ENCODE peak calls at places on chromosomes 2 and 18, in six cellular contexts. H is IMR-90; O is heart left ventricle; L is choroid plexus epithelial cell; T is fibroblast of mammary gland; C is CD8-positive, alpha-beta T cell. Y is an unnamed sample.

GRCh38 chr2:187593697-187594096 is 39.5 kb upstream of the TFPI start:
- DNase-seq in H (peak; percentile 64), O (no peak), L (peak; percentile 50), T (no peak), C (no peak), Y (no peak)

GRCh38 chr2:236600892-236601291 is 31.3 kb downstream of the ACKR3 start:
- DNase-seq in H (no peak), O (no peak), L (no peak), T (no peak), C (no peak), Y (no peak)

GRCh38 chr18:3810271-3810670 is 360.3 kb downstream of the TGIF1 start:
- DNase-seq in H (no peak), O (no peak), L (no peak), T (peak; percentile 36), C (no peak), Y (no peak)

GRCh38 chr18:32386466-32386865 is 84.2 kb downstream of the GAREM1 start:
- DNase-seq in H (no peak), O (no peak), L (no peak), T (no peak), C (no peak), Y (no peak)

GRCh38 chr2:18926633-18927524 is 337.5 kb upstream of the NT5C1B start:
- DNase-seq in H (no peak), O (no peak), L (no peak), T (peak; percentile 23), C (no peak), Y (no peak)

GRCh38 chr2:172864182-172864581 is 128.5 kb downstream of the RAPGEF4 start:
- DNase-seq in H (peak; percentile 51), O (peak; percentile 60), L (peak; percentile 76), T (peak; percentile 41), C (no peak), Y (no peak)

GRCh38 chr18:10533111-10533510 is 7.3 kb downstream of the NAPG start:
- DNase-seq in H (no peak), O (no peak), L (no peak), T (no peak), C (no peak), Y (no peak)

GRCh38 chr2:620456-621302 is 56.5 kb downstream of the TMEM18 start:
- DNase-seq in H (no peak), O (no peak), L (no peak), T (no peak), C (no peak), Y (no peak)

GRCh38 chr2:127422631-127423475 is 4.6 kb downstream of the PROC start:
- DNase-seq in H (no peak), O (no peak), L (no peak), T (no peak), C (peak; percentile 29), Y (no peak)

GRCh38 chr2:157107877-157108276 is 149.6 kb upstream of the GALNT5 start:
- DNase-seq in H (peak; percentile 66), O (no peak), L (peak; percentile 86), T (peak; percentile 59), C (no peak), Y (peak; percentile 23)

GRCh38 chr2:74328074-74328473 is 15.1 kb downstream of the SLC4A5 start:
- DNase-seq in H (no peak), O (no peak), L (no peak), T (no peak), C (no peak), Y (no peak)

GRCh38 chr2:24513672-24514071 is 22.6 kb downstream of the NCOA1 start:
- DNase-seq in H (no peak), O (no peak), L (peak; percentile 16), T (peak; percentile 14), C (no peak), Y (no peak)

GRCh38 chr2:121976912-121977311 is 221.5 kb downstream of the TSN start:
- DNase-seq in H (no peak), O (no peak), L (no peak), T (no peak), C (no peak), Y (no peak)

GRCh38 chr2:133424876-133425275 is 143.4 kb downstream of the NCKAP5 start:
- DNase-seq in H (peak; percentile 62), O (no peak), L (no peak), T (no peak), C (no peak), Y (peak; percentile 68)

GRCh38 chr18:50644807-50645206 is 84.9 kb downstream of the MAPK4 start:
- DNase-seq in H (no peak), O (no peak), L (peak; percentile 34), T (no peak), C (no peak), Y (no peak)

GRCh38 chr2:157874278-157874825 is 1.8 kb downstream of the ACVR1 start:
- DNase-seq in H (no peak), O (peak; percentile 53), L (no peak), T (no peak), C (no peak), Y (no peak)

GRCh38 chr2:88606371-88607030 is 20.8 kb downstream of the EIF2AK3 start:
- DNase-seq in H (no peak), O (no peak), L (no peak), T (no peak), C (no peak), Y (no peak)

GRCh38 chr18:58590231-58590630 is 38.7 kb downstream of the ALPK2 start:
- DNase-seq in H (peak; percentile 88), O (no peak), L (peak; percentile 95), T (peak; percentile 71), C (no peak), Y (no peak)

GRCh38 chr2:20551231-20551944 is 99.5 kb downstream of the HS1BP3 start:
- DNase-seq in H (no peak), O (peak; percentile 70), L (no peak), T (no peak), C (no peak), Y (no peak)

GRCh38 chr2:223941579-223942277 is 3.4 kb downstream of the WDFY1 start:
- DNase-seq in H (peak; percentile 83), O (no peak), L (peak; percentile 91), T (peak; percentile 88), C (peak; percentile 63), Y (no peak)

GRCh38 chr18:50373531-50373930 is 1.3 kb upstream of the SKA1 start:
- DNase-seq in H (no peak), O (no peak), L (no peak), T (no peak), C (no peak), Y (no peak)

DNA sequence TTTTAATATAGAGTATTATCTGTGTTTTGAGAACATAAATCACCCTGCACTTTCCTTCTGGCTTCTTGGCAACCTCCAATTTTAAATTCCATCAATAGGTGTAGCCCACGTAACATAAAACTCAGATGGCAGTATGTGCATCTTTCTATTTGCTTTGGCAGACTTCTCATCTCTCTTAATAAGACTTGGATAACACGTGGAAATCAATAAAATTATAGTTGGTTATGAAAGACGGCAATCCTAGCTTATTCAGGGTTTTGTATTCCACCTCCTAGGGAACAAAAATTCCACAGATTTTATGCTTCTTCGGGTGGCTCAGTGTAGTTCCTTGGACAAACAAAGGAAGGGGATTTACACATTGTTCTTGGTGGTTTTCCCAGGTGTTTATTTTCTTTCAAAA is 299.3 kb downstream of the RND3 start:
- DNase-seq in H (no peak), O (no peak), L (peak; percentile 41), T (peak; percentile 56), C (no peak), Y (no peak)
- TF ChIP-seq CTCF in H (no peak), O (no peak), L (no peak), T (no peak), C (no peak), Y (no peak)

GRCh38 chr2:42198466-42198865 is 29.3 kb downstream of the EML4 start:
- DNase-seq in H (no peak), O (no peak), L (no peak), T (no peak), C (no peak), Y (no peak)

GRCh38 chr2:42197792-42198191 is 28.6 kb downstream of the EML4 start:
- DNase-seq in H (no peak), O (no peak), L (no peak), T (no peak), C (no peak), Y (no peak)

GRCh38 chr2:42195559-42195958 is 26.4 kb downstream of the EML4 start:
- DNase-seq in H (peak; percentile 86), O (no peak), L (peak; percentile 72), T (peak; percentile 76), C (no peak), Y (peak; percentile 78)

GRCh38 chr2:42196070-42196402 is 26.9 kb downstream of the EML4 start:
- DNase-seq in H (no peak), O (no peak), L (no peak), T (no peak), C (no peak), Y (no peak)

DNA sequence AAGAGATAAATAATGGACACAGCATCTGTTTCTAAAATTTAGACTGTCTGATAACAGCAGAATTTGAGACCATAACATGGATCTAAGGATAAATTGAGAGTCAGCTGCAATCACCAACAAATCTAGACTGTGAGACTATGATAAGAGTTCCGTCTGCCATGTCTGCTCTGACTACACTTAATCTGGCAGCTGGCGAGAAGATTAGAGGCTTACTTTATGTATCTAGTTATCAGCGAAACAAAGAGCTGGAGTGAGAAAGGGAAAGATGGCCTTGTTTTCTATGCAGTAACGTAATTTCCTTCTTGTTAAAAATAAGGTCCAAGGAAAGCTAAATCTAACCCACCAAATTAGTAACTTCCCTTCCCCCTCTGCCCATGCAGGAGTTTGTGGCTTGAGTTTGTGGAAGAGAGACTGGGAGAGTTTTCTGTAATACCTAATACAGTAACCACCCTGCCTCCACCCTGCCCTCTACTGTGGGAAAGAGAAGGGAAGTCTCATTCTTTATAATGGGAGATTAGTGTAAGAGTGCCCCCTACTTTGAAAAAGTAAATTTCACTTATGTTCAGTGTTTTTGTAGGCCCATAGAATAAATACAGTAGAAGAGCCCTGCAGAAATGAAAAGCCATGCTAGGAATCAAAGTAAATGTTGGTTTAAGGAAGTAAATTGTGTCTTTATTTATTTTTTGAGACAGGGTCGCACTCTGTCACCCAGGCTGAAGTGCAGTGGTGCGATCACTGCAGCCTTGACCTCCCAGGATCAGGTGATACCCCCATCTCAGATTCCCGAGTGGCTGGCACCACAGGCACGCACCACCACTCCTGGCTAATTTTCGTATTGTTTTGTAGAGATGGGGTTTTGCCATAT is 27.5 kb downstream of the EML4 start:
- DNase-seq in H (peak; percentile 58), O (peak; percentile 41), L (peak; percentile 82), T (peak; percentile 50), C (peak; percentile 50), Y (no peak)
- H3K4me3 ChIP-seq in H (no peak overlapping the region), O (no peak overlapping the region), L (no peak overlapping the region), T (no peak overlapping the region), C (no peak overlapping the region), Y (no peak overlapping the region)

DNA sequence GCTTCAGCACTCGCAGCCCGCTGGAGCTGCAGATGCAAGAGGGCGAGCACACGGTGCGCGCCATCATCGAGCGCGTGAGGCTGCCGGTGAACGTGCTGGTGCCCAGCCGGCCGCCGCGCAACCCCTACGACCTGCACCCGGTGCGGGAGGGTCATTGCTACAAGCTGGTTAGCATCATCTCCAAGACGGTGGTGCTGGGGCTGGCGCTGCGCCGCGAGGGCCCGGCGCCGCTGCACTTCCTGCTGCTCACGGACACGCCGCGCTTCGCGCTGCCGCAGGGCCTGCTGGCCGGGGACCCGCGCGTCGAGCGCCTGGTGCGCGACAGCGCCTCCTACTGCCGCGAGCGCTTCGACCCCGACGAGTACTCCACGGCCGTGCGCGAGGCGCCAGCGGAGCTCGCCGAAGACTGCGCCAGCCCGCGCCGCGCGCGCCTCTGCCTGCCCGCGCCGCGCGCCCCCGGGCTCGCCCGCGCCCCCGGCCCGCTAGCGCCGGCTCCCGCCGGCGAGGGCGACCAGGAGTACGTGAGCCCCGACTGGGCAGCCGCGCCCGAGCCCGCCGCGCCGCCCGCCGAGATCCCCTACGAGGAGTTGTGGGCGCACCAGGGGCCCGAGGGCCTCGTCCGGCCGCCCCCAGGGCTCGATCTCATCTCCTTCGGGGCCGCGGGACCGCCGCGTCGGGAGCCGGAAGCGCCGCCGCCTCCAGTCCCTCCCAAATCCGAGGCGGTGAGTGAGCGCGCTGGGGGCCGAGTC is 11.8 kb downstream of the GAREM2 start:
- DNase-seq in H (peak; percentile 78), O (peak; percentile 90), L (peak; percentile 88), T (peak; percentile 77), C (peak; percentile 87), Y (peak; percentile 9)
- TF ChIP-seq CTCF in H (peak; percentile 74), O (peak; percentile 65), L (peak; percentile 52), T (peak; percentile 36), C (peak; percentile 70), Y (peak; percentile 52)

GRCh38 chr2:23505218-23505983 is 120.4 kb downstream of the KLHL29 start:
- DNase-seq in H (no peak), O (peak; percentile 20), L (no peak), T (no peak), C (no peak), Y (no peak)
- H3K4me3 ChIP-seq in H (no peak overlapping the region), O (no peak overlapping the region), L (no peak overlapping the region), T (no peak overlapping the region), C (no peak overlapping the region), Y (no peak overlapping the region)

Y was measured in epithelial cell of proximal tubule.